ENCODE peak calls at places on chromosomes 16 and 17, in four cellular contexts. C is stimulated activated CD4-positive, alpha-beta T cell treated with anti-CD3 and anti-CD28 coated beads, TNF-alpha, amount 100 ng/mL, for 48 hours; V is activated CD8-positive, alpha-beta memory T cell treated with anti-CD3 and anti-CD28 coated beads for 48 hours; G is NCI-H1092. F is an unnamed sample.
A peak's percentile ranks its signal among the peaks of the same experiment; 100 is the strongest.

GRCh38 chr17:74749262-74750038 is 1.0 kb downstream of the NHERF1 start:
- DNase-seq in C (peak; percentile 43), V (no peak), G (no peak), F (no peak)

GRCh38 chr17:2003525-2003924 is 21.6 kb downstream of the RTN4RL1 start:
- DNase-seq in C (no peak), V (no peak), G (no peak), F (no peak)

GRCh38 chr17:78665952-78666920 is 89.0 kb upstream of the DNAH17 start:
- DNase-seq in C (peak; percentile 29), V (no peak), G (no peak), F (no peak)

GRCh38 chr16:67304006-67304405 is 22.5 kb downstream of the KCTD19 start:
- DNase-seq in C (no peak), V (no peak), G (no peak), F (no peak)

GRCh38 chr16:89583197-89583894 is 7.8 kb downstream of the CPNE7 start:
- DNase-seq in C (no peak), V (no peak), G (no peak), F (no peak)

GRCh38 chr17:19381361-19381740 is 3.1 kb downstream of the MAPK7 start:
- DNase-seq in C (no peak), V (no peak), G (no peak), F (no peak)

GRCh38 chr16:9567674-9568073 is 476.2 kb downstream of the HAPSTR1 start:
- DNase-seq in C (no peak), V (no peak), G (no peak), F (no peak)

GRCh38 chr16:53091508-53092211 is 36.9 kb downstream of the CHD9 start:
- DNase-seq in C (no peak), V (no peak), G (peak; percentile 91), F (peak; percentile 93)

GRCh38 chr17:74442670-74443515 is 11.0 kb downstream of the GPRC5C start:
- DNase-seq in C (no peak), V (no peak), G (peak; percentile 82), F (peak; percentile 68)